ENCODE peak calls at places on chromosomes 4 and X, in four cellular contexts. K is GM12865, W is cardiac muscle cell, T is endothelial cell. L is an unnamed sample.
A peak's percentile ranks its signal among the peaks of the same experiment; 100 is the strongest.

GRCh38 chr4:90769251-90769650 is 642.1 kb downstream of the CCSER1 start:
- DNase-seq in T (no peak), K (no peak), W (no peak), L (no peak)

GRCh38 chr4:169492436-169493163 is 119.8 kb downstream of the NEK1 start:
- DNase-seq in T (peak; percentile 32), W (peak; percentile 56), K (peak; percentile 62), L (no peak)

GRCh38 chr4:70688795-70689231 is 481 bp downstream of the UTP3 start:
- DNase-seq in K (no peak), W (no peak), T (no peak), L (no peak)

GRCh38 chrX:21990812-21991211 is 41.3 kb upstream of the PHEX start:
- DNase-seq in K (no peak), T (no peak), W (no peak), L (no peak)

GRCh38 chr4:18022572-18023039 is 1.1 kb upstream of the LCORL start:
- DNase-seq in T (no peak), W (peak; percentile 15), K (no peak), L (no peak)

GRCh38 chrX:140744085-140744484 is 34.5 kb downstream of the LINC00632 start:
- DNase-seq in T (no peak), K (no peak), W (no peak), L (no peak)

GRCh38 chrX:130109429-130110378 is 593 bp downstream of the ELF4 start:
- DNase-seq in K (peak; percentile 23), W (no peak), T (no peak), L (no peak)

GRCh38 chr4:98710831-98711230 is 52.4 kb upstream of the TSPAN5 start:
- DNase-seq in K (no peak), W (peak; percentile 22), T (no peak), L (no peak)

GRCh38 chrX:120428309-120428708 is 40.8 kb downstream of the LAMP2 start:
- DNase-seq in K (no peak), T (no peak), W (peak; percentile 7), L (no peak)

GRCh38 chr4:73855406-73855805 is 2.3 kb downstream of the PF4V1 start:
- DNase-seq in T (no peak), W (no peak), K (no peak), L (no peak)

GRCh38 chr4:5376015-5376414 is 324.7 kb downstream of the STK32B start:
- DNase-seq in W (no peak), K (no peak), T (no peak), L (no peak)

GRCh38 chr4:168421671-168422070 is 58.6 kb downstream of the DDX60L start:
- DNase-seq in W (peak; percentile 71), T (peak; percentile 36), K (no peak), L (no peak)

GRCh38 chr4:99808260-99808857 is 8.3 kb upstream of the DAPP1 start:
- DNase-seq in K (peak; percentile 80), T (peak; percentile 77), W (peak; percentile 52), L (peak; percentile 52)

GRCh38 chr4:139977838-139978604 is 176.0 kb downstream of the MAML3 start:
- DNase-seq in W (no peak), K (peak; percentile 51), T (no peak), L (no peak)

GRCh38 chr4:70901984-70902576 is at the start of gene MOB1B:
- DNase-seq in W (peak; percentile 93), T (peak; percentile 90), K (peak; percentile 90), L (peak; percentile 92)

GRCh38 chr4:54940996-54941395 is 184.4 kb downstream of the KDR start:
- DNase-seq in K (no peak), T (no peak), W (no peak), L (no peak)

GRCh38 chr4:188218392-188218791 is 79.2 kb downstream of the TRIML1 start:
- DNase-seq in K (no peak), T (no peak), W (no peak), L (no peak)

GRCh38 chr4:106039796-106040195 is 144.5 kb downstream of the NPNT start:
- DNase-seq in K (no peak), W (peak; percentile 36), T (no peak), L (no peak)

DNA sequence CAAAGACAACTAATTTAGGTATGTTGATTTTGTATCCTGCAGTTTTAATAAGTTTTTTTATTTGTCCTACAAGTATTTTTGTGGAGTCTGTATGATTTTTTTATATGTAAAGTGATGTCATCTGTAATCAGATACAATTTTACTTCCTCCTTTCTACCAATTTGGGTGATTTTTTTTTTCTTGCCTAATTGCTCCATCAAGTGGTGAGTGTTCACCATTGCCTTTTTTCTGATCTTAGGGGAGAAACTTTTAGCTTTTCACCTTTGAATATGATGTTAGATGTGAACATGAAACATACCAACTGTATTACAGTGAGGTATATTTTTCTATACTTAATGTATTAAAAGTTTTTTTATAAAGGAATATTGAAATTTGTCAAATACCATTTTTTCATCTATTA is 362.3 kb downstream of the PABPC4L start:
- DNase-seq in K (no peak), W (peak; percentile 12), T (no peak), L (no peak)
- TF ChIP-seq CTCF in K (no peak), W (no peak), T (no peak), L (no peak)

DNA sequence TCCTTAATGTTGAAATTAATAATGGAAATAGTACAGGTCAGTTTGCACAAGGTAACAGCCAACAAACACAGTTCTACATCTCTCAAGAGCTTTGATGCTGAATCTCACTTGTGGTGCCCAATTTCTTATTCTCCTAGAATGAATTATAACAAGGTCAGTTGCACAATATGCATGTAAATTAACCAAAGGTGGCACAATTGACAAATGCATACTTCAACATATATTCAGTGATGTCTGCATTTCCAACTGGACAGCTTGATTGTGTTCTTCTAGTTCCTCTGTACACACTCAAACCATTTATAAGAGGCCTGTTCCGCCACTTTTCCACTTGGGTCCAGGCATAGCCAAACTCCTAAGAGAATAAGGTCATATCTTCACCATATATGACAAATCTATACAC is 210.3 kb upstream of the EPHA5 start:
- DNase-seq in T (no peak), W (peak; percentile 16), K (no peak), L (no peak)
- TF ChIP-seq CTCF in T (no peak), W (no peak), K (no peak), L (no peak)

GRCh38 chr4:160835789-160836188 is 1328.0 kb downstream of the FSTL5 start:
- DNase-seq in T (no peak), W (no peak), K (no peak), L (no peak)
- TF ChIP-seq CTCF in T (no peak), W (no peak), K (no peak), L (no peak)

GRCh38 chr4:48065587-48066052 is 49.0 kb downstream of the NIPAL1 start:
- DNase-seq in K (peak; percentile 62), W (no peak), T (no peak), L (no peak)
- TF ChIP-seq CTCF in K (no peak), W (no peak), T (no peak), L (no peak)

DNA sequence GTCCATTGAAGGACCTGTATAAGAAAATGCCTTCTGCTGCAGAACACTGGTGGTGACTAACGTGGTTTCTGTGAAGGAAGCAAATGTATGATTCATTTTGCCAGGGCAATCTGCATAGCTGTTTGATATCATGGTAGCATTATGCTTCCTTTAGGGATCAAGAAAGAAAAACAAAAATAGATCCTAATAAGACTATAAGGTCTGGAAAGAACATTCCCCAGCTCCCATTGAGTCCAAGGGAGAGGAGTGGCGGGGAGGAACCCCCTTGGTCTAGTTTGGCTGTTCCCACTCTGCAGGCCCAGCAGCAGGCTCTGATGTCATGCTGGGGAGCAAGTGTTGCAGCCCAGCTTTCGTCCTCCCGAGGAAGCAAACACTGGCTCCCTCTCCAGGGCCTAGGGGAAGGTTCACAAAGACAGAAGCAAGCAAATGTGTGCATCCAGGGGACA is 154.5 kb upstream of the GALNT7 start:
- DNase-seq in T (peak; percentile 47), W (peak; percentile 63), K (no peak), L (no peak)
- TF ChIP-seq CTCF in T (no peak), W (peak; percentile 22), K (no peak), L (no peak)

GRCh38 chr4:182810103-182810605 is 107.0 kb downstream of the DCTD start:
- DNase-seq in W (no peak), T (no peak), K (no peak), L (no peak)
- TF ChIP-seq CTCF in W (no peak), T (no peak), K (no peak), L (no peak)

GRCh38 chr4:157172011-157172410 is 48.5 kb upstream of the GRIA2 start:
- DNase-seq in K (no peak), T (no peak), W (peak; percentile 22), L (no peak)
- TF ChIP-seq CTCF in K (no peak), T (no peak), W (peak; percentile 21), L (no peak)